ENCODE peak calls at places on chromosomes 2 and 18, in four cellular contexts. N is left ventricle myocardium inferior, V is cardiac fibroblast, T is astrocyte of the cerebellum. E is an unnamed sample.
A peak's percentile ranks its signal among the peaks of the same experiment; 100 is the strongest.

GRCh38 chr2:69306612-69306896 is 80.5 kb downstream of the GFPT1 start:
- DNase-seq in N (no peak), V (no peak), T (no peak), E (no peak)

GRCh38 chr2:236089271-236090026 is 78.7 kb downstream of the GBX2 start:
- DNase-seq in N (no peak), V (no peak), T (no peak), E (no peak)

GRCh38 chr2:128473175-128474013 is 154.7 kb upstream of the HS6ST1 start:
- DNase-seq in N (no peak), V (peak; percentile 39), T (peak; percentile 12), E (no peak)

GRCh38 chr2:63842149-63843061 is 709 bp downstream of the UGP2 start:
- DNase-seq in N (no peak), V (peak; percentile 79), T (no peak), E (no peak)

GRCh38 chr2:189826039-189826438 is 41.8 kb downstream of the PMS1 start:
- DNase-seq in N (no peak), V (no peak), T (no peak), E (no peak)

GRCh38 chr2:134207589-134208209 is 46.2 kb upstream of the MGAT5 start:
- DNase-seq in N (peak; percentile 45), V (peak; percentile 63), T (no peak), E (peak; percentile 51)

GRCh38 chr2:181239400-181239799 is 217.8 kb upstream of the ITGA4 start:
- DNase-seq in N (no peak), V (peak; percentile 18), T (no peak), E (no peak)

GRCh38 chr18:55420665-55420964 is 167.4 kb downstream of the TCF4 start:
- DNase-seq in N (no peak), V (no peak), T (no peak), E (no peak)

GRCh38 chr2:109128048-109128465 is 948 bp upstream of the SH3RF3 start:
- DNase-seq in N (peak; percentile 81), V (peak; percentile 92), T (peak; percentile 80), E (peak; percentile 52)

GRCh38 chr2:154758871-154759270 is 60.4 kb downstream of the KCNJ3 start:
- DNase-seq in N (no peak), V (no peak), T (no peak), E (no peak)

GRCh38 chr2:96025107-96025492 is 9.6 kb downstream of the GPAT2 start:
- DNase-seq in N (peak; percentile 31), V (no peak), T (no peak), E (no peak)

GRCh38 chr18:58005885-58006523 is 38.0 kb upstream of the NEDD4L start:
- DNase-seq in N (no peak), V (peak; percentile 95), T (peak; percentile 20), E (no peak)

GRCh38 chr2:126413079-126413478 is 242.9 kb upstream of the GYPC start:
- DNase-seq in N (no peak), V (no peak), T (no peak), E (no peak)

GRCh38 chr2:236908456-236909388 is 177.0 kb upstream of the COPS8 start:
- DNase-seq in N (no peak), V (no peak), T (no peak), E (no peak)

GRCh38 chr2:180033993-180034894 is 27.1 kb upstream of the CWC22 start:
- DNase-seq in N (no peak), V (peak; percentile 56), T (peak; percentile 91), E (no peak)

GRCh38 chr18:39162013-39162412 is 1596.4 kb upstream of the CELF4 start:
- DNase-seq in N (no peak), V (no peak), T (no peak), E (no peak)

GRCh38 chr2:12701786-12702660 is 14.7 kb upstream of the TRIB2 start:
- DNase-seq in N (no peak), V (peak; percentile 76), T (no peak), E (no peak)

GRCh38 chr2:231554748-231555545 is 24.7 kb upstream of the NMUR1 start:
- DNase-seq in N (peak; percentile 77), V (peak; percentile 73), T (no peak), E (peak; percentile 39)

GRCh38 chr18:3132700-3133099 is 87.1 kb downstream of the MYOM1 start:
- DNase-seq in N (no peak), V (no peak), T (no peak), E (no peak)

GRCh38 chr2:8644605-8645175 is 37.2 kb upstream of the ID2 start:
- DNase-seq in N (peak; percentile 38), V (peak; percentile 5), T (no peak), E (no peak)

GRCh38 chr2:79758042-79758441 is 245.2 kb downstream of the CTNNA2 start:
- DNase-seq in N (no peak), V (no peak), T (no peak), E (no peak)

GRCh38 chr2:30666307-30666874 is 140.9 kb downstream of the CAPN13 start:
- DNase-seq in N (no peak), V (peak; percentile 99), T (peak; percentile 72), E (no peak)

GRCh38 chr2:180012523-180012922 is 5.4 kb upstream of the CWC22 start:
- DNase-seq in N (no peak), V (peak; percentile 94), T (no peak), E (no peak)

DNA sequence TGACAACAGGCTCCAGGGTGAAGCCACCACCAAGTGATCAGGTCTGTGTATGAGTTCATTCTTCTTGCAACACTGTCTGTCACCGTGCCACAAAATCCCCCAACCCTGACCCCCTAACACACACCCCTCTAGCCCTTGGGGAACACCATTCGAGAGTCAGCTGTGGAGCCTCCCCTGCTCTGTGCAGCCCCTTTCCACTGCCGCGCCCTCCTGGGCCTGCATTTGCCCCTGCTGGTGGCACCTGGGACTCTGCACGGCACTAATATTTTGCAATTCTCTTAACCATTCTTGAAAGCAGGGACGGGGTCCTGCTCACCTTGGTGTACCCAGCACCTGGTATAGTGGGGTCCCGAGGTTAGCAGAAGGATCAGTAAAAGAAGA is 124.0 kb downstream of the HDAC4 start:
- DNase-seq in N (no peak), V (no peak), T (no peak), E (no peak)
- TF ChIP-seq CTCF in N (no peak), V (no peak), T (peak; percentile 26), E (no peak)

DNA sequence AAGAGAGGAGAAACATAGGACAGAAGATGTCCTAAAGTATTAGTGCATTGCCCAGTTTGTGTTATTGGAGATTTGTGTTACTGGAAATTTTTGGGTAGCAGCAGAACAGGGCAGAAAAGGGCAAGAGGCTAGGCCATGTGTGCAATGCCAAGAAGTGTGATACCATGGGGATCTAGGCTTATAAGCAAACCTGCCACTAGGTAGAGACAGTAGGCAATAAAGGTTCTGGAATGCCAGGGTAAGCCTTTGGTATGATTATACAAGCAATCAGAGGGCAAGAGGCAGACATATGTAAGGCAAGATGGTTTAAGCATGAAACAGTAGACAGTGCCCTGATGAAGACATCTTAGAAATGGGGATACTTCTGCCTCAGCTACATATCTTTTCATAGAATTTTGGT is 12.3 kb upstream of the CERS6 start:
- DNase-seq in N (no peak), V (no peak), T (no peak), E (no peak)
- TF ChIP-seq CTCF in N (peak; percentile 38), V (peak; percentile 4), T (no peak), E (no peak)

DNA sequence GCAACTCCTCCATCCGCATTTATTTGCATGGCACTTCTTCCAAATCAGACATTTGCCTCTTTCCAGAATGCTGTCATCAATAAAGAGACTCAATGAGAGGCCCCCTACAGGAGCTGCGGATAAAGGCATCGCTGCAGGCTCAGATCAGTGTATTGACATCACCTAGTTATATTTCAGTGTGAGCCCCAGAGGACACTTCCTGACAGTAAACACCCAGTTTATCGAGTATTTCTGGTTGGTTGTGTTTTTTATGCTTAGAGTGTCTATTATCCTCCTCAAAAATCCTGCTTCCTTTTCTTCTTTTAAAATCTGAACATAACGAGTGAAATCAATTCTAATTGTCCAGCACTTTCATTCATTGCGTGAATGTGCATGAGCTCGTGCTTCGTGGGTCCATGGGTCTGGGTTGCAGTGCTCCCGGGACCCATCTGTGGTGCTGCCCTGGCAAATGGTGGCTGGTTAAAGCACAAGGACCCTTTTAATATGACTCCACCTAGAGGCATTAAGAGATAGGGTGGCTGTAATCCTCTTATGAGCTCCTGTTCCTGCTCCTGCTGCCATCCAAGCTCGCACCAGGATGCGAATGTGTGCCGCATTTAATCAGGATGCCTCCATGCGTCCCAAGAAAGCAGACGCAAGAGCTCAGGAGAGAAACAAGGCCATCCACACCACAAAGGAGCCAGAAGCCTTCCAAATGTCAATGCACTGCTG is 38.9 kb downstream of the NRP2 start:
- DNase-seq in N (no peak), V (no peak), T (no peak), E (no peak)
- TF ChIP-seq CTCF in N (peak; percentile 18), V (peak; percentile 30), T (peak; percentile 64), E (no peak)

GRCh38 chr18:59065684-59066083 is 74.0 kb upstream of the SEC11C start:
- DNase-seq in N (no peak), V (no peak), T (no peak), E (no peak)

GRCh38 chr18:59063912-59064311 is 75.8 kb upstream of the SEC11C start:
- DNase-seq in N (no peak), V (peak; percentile 9), T (no peak), E (no peak)

GRCh38 chr18:59068672-59069071 is 71.0 kb upstream of the SEC11C start:
- DNase-seq in N (no peak), V (no peak), T (no peak), E (no peak)

GRCh38 chr18:59070181-59070912 is 69.3 kb upstream of the SEC11C start:
- DNase-seq in N (peak; percentile 86), V (peak; percentile 86), T (peak; percentile 63), E (peak; percentile 50)

GRCh38 chr18:59067873-59068272 is 71.8 kb upstream of the SEC11C start:
- DNase-seq in N (no peak), V (peak; percentile 55), T (no peak), E (no peak)
- TF ChIP-seq CTCF in N (peak; percentile 68), V (peak; percentile 64), T (peak; percentile 61), E (no peak)

E was measured in natural killer cell.